ENCODE peak calls at places on chromosomes 13 and 19, in seven cellular contexts. D is H9, R is H1, I is IMR-90, E is neuronal stem cell, J is mesenchymal stem cell, Q is trophoblast cell. U is an unnamed sample.
A peak's percentile ranks its signal among the peaks of the same experiment; 100 is the strongest.

GRCh38 chr13:93758575-93758974 is 532.0 kb downstream of the GPC6 start:
- DNase-seq in D (no peak), R (no peak), I (peak; percentile 57), E (no peak), J (no peak), Q (no peak), U (no peak)

GRCh38 chr19:45667620-45668341 is at the start of gene GIPR:
- DNase-seq in D (peak; percentile 83), R (no peak), I (peak; percentile 38), E (no peak), J (peak; percentile 68), Q (peak; percentile 86), U (peak; percentile 85)

GRCh38 chr13:32323912-32324311 is 8.6 kb downstream of the BRCA2 start:
- DNase-seq in D (no peak), R (no peak), I (peak; percentile 78), E (no peak), J (peak; percentile 73), Q (peak; percentile 9), U (no peak)

GRCh38 chr13:28497143-28497876 is 2.4 kb upstream of the FLT1 start:
- DNase-seq in D (no peak), R (no peak), I (no peak), E (no peak), J (no peak), Q (no peak), U (no peak)

GRCh38 chr13:37448072-37448471 is 150.5 kb downstream of the POSTN start:
- DNase-seq in D (no peak), R (no peak), I (peak; percentile 56), E (no peak), J (peak; percentile 74), Q (no peak), U (no peak)

GRCh38 chr19:29645911-29646310 is 19.4 kb upstream of the PLEKHF1 start:
- DNase-seq in D (no peak), R (no peak), I (peak; percentile 34), E (no peak), J (no peak), Q (no peak), U (no peak)

GRCh38 chr19:45172611-45173208 is 5.3 kb downstream of the TRAPPC6A start:
- DNase-seq in D (no peak), R (no peak), I (no peak), E (no peak), J (no peak), Q (no peak), U (no peak)

GRCh38 chr19:8151499-8152035 is 2.2 kb upstream of the FBN3 start:
- DNase-seq in D (no peak), R (no peak), I (no peak), E (no peak), J (no peak), Q (no peak), U (no peak)

GRCh38 chr19:10288662-10289166 is 1.0 kb upstream of the ICAM5 start:
- DNase-seq in D (peak; percentile 84), R (no peak), I (peak; percentile 40), E (no peak), J (peak; percentile 50), Q (peak; percentile 39), U (peak; percentile 67)

GRCh38 chr19:39497850-39498261 is 891 bp upstream of the DLL3 start:
- DNase-seq in D (peak; percentile 95), R (no peak), I (peak; percentile 19), E (peak; percentile 60), J (peak; percentile 59), Q (no peak), U (peak; percentile 94)

GRCh38 chr13:100392709-100393630 is 195.6 kb downstream of the GGACT start:
- DNase-seq in D (peak; percentile 86), R (peak; percentile 41), I (peak; percentile 100), E (peak; percentile 14), J (peak; percentile 100), Q (peak; percentile 86), U (peak; percentile 99)

GRCh38 chr13:74825170-74825948 is 656.6 kb downstream of the TBC1D4 start:
- DNase-seq in D (no peak), R (no peak), I (peak; percentile 49), E (peak; percentile 11), J (peak; percentile 67), Q (no peak), U (no peak)

GRCh38 chr19:55258476-55258827 is 365 bp downstream of the PPP6R1 start:
- DNase-seq in D (no peak), R (no peak), I (no peak), E (no peak), J (peak; percentile 7), Q (no peak), U (no peak)

GRCh38 chr19:8204961-8205360 is 4.2 kb upstream of the CERS4 start:
- DNase-seq in D (peak; percentile 67), R (no peak), I (no peak), E (no peak), J (no peak), Q (no peak), U (no peak)

GRCh38 chr13:41060723-41061074 is 610 bp upstream of the WBP4 start:
- DNase-seq in D (peak; percentile 74), R (peak; percentile 27), I (no peak), E (peak; percentile 90), J (peak; percentile 89), Q (peak; percentile 88), U (peak; percentile 87)

GRCh38 chr13:46530084-46530935 is 22.7 kb upstream of the LRCH1 start:
- DNase-seq in D (no peak), R (no peak), I (peak; percentile 54), E (no peak), J (peak; percentile 35), Q (no peak), U (no peak)

GRCh38 chr13:23868521-23868920 is 20.7 kb downstream of the MIPEP start:
- DNase-seq in D (no peak), R (no peak), I (peak; percentile 95), E (no peak), J (no peak), Q (no peak), U (no peak)
- H3K18ac ChIP-seq in D (no peak overlapping the region), R (no peak overlapping the region), I (peak overlapping the region; percentile 100), E (no peak overlapping the region), J (no peak overlapping the region), Q (no peak overlapping the region), U (no peak overlapping the region)

DNA sequence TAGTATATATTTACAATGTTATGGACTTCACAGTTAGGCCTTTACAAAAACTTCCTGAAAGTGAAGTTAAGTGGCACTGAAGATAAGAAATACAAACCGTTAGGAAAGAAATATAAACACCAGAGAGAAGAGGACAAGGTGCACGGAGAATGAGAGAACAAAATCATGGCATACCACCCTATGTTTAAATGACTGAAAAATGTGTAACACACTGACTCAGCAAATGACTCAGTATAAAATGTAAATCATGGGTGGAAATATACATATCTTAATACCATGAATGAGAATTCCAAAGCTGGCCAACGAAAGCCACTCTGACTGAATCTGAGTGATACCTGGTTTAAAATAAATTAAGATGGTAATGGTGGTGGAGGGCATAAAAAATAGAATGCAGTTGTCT is 260.8 kb downstream of the DNAJC15 start:
- DNase-seq in D (no peak), R (no peak), I (peak; percentile 92), E (no peak), J (peak; percentile 55), Q (no peak), U (no peak)
- H3K18ac ChIP-seq in D (no peak overlapping the region), R (no peak overlapping the region), I (no peak overlapping the region), E (no peak overlapping the region), J (no peak overlapping the region), Q (no peak overlapping the region), U (no peak overlapping the region)

GRCh38 chr19:4709440-4710280 is 14.0 kb downstream of the DPP9 start:
- DNase-seq in D (no peak), R (no peak), I (no peak), E (no peak), J (no peak), Q (peak; percentile 62), U (no peak)

GRCh38 chr19:4707956-4708650 is 15.5 kb downstream of the DPP9 start:
- DNase-seq in D (no peak), R (no peak), I (peak; percentile 53), E (no peak), J (no peak), Q (peak; percentile 40), U (no peak)

GRCh38 chr19:4705413-4706131 is 18.1 kb downstream of the DPP9 start:
- DNase-seq in D (no peak), R (no peak), I (no peak), E (no peak), J (no peak), Q (no peak), U (no peak)

GRCh38 chr19:4710281-4710600 is 13.4 kb downstream of the DPP9 start:
- DNase-seq in D (no peak), R (no peak), I (no peak), E (no peak), J (no peak), Q (no peak), U (no peak)

DNA sequence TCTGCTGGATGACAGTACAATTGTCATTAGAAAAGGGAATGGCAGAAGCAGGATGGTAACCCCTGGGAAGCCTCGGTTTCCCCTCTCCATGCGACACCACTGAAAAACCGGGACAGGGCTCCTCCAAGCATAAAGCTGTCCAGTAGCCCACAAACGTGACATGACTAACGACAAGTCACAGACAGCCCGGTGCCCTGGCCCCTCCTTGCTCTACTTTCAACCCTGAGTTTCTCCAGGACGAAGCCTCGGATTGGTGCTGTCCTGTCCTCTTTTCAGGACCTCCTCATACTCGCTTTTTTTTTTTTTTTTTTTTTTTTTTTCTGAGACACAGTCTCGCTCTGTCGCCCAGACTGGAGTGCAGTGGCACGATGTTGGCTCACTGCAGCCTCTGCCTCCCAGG is 16.3 kb downstream of the DPP9 start:
- DNase-seq in D (no peak), R (no peak), I (no peak), E (no peak), J (no peak), Q (no peak), U (no peak)
- H3K18ac ChIP-seq in D (no peak overlapping the region), R (no peak overlapping the region), I (no peak overlapping the region), E (no peak overlapping the region), J (no peak overlapping the region), Q (no peak overlapping the region), U (no peak overlapping the region)

DNA sequence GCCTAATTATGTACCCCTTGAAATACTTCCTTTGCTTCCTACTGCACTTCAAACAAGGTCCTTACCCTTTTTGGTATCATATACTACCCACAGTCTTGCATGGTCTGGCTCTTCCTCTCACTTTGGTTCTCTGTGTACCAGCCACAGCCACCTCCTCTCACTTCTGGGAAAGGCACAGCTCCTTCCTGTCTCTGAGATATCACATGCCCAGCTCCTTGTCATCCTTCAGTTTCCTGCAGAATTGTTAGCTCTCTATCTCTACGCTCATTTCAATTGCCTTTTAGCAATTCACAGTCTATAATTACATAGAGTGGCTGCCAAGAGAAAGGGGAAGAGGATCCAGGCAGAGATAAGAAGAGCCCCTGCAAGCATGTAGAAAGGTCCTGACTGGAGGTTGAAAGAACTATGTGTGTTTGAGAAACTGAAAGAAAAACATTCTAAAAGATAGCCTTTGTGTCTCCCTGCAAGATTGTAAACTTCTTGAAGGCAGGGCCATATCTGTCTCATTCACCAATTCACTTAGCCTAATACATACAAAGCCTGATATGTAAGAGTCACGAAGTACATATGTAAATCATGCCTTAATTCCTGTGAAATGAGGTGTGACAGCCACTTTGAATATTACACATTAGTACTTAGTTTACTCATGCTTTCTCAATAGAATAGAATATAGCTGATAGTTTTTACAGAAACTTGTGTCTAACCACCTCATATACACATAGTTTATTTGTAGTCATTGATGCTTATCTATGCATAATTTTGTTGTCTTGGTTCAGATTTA is 933.1 kb downstream of the DIAPH3 start:
- DNase-seq in D (no peak), R (no peak), I (no peak), E (no peak), J (no peak), Q (no peak), U (peak; percentile 92)
- H3K18ac ChIP-seq in D (no peak overlapping the region), R (no peak overlapping the region), I (no peak overlapping the region), E (no peak overlapping the region), J (no peak overlapping the region), Q (no peak overlapping the region), U (no peak overlapping the region)

GRCh38 chr19:57648336-57649003 is 15.5 kb downstream of the ZNF211 start:
- DNase-seq in D (no peak), R (no peak), I (no peak), E (no peak), J (no peak), Q (no peak), U (no peak)
- H3K18ac ChIP-seq in D (no peak overlapping the region), R (no peak overlapping the region), I (no peak overlapping the region), E (no peak overlapping the region), J (no peak overlapping the region), Q (no peak overlapping the region), U (no peak overlapping the region)

U was measured in mesendoderm.